ENCODE peak calls at places on chromosomes 4 and X, in four cellular contexts. One of them, this sample, is unnamed.
A peak's percentile ranks its signal among the peaks of the same experiment; 100 is the strongest.

GRCh38 chr4:73206236-73206635 is 52.4 kb downstream of the ANKRD17 start:
- DNase-seq in K562: no peak
- DNase-seq in A549: no peak
- DNase-seq in mucosa of descending colon: no peak
- DNase-seq in this sample: no peak

GRCh38 chr4:37370052-37370451 is 125.5 kb downstream of the NWD2 start:
- DNase-seq in A549: no peak
- DNase-seq in mucosa of descending colon: no peak
- DNase-seq in K562: no peak
- DNase-seq in this sample: no peak

GRCh38 chr4:55008166-55009056 is 117.0 kb downstream of the KDR start:
- DNase-seq in A549: no peak
- DNase-seq in mucosa of descending colon: no peak
- DNase-seq in K562: peak; percentile 66
- DNase-seq in this sample: no peak

GRCh38 chr4:145779319-145779801 is 99.4 kb downstream of the C4orf51 start:
- DNase-seq in A549: no peak
- DNase-seq in K562: no peak
- DNase-seq in mucosa of descending colon: no peak
- DNase-seq in this sample: no peak

GRCh38 chr4:7828011-7828720 is 111.5 kb downstream of the AFAP1 start:
- DNase-seq in mucosa of descending colon: no peak
- DNase-seq in A549: no peak
- DNase-seq in K562: no peak
- DNase-seq in this sample: peak; percentile 92

GRCh38 chr4:168656055-168656660 is 159.3 kb downstream of the PALLD start:
- DNase-seq in K562: no peak
- DNase-seq in mucosa of descending colon: no peak
- DNase-seq in A549: no peak
- DNase-seq in this sample: no peak

GRCh38 chrX:148310402-148311200 is 189.8 kb upstream of the AFF2 start:
- DNase-seq in K562: no peak
- DNase-seq in A549: no peak
- DNase-seq in mucosa of descending colon: no peak
- DNase-seq in this sample: no peak

GRCh38 chrX:153416781-153417180 is 5.5 kb downstream of the ZFP92 start:
- DNase-seq in A549: no peak
- DNase-seq in mucosa of descending colon: no peak
- DNase-seq in K562: peak; percentile 24
- DNase-seq in this sample: no peak

GRCh38 chr4:162229670-162230069 is 65.9 kb upstream of the FSTL5 start:
- DNase-seq in K562: no peak
- DNase-seq in mucosa of descending colon: no peak
- DNase-seq in A549: peak; percentile 29
- DNase-seq in this sample: no peak

GRCh38 chr4:99151452-99151851 is 7.4 kb upstream of the ADH4 start:
- DNase-seq in mucosa of descending colon: no peak
- DNase-seq in K562: no peak
- DNase-seq in A549: no peak
- DNase-seq in this sample: no peak

DNA sequence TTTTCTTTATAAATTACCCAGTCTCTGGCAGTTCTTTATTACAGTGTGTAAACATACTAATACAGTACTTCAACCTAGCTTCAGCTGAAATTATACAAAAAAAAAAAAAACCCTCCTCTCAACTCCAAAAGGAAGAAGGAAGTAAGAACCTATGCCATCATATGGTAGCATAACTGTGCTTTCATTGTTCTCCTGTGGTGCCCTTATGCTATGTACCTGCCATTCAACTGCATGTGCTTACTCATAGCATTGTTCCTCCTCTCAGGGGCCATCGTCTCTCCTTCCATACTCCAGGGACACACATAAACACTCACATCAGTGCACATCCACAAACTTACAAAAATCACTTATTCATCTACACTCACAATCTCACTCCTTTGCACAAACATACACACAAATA is 470.1 kb upstream of the HS3ST1 start:
- DNase-seq in A549: no peak
- DNase-seq in mucosa of descending colon: no peak
- DNase-seq in K562: no peak
- DNase-seq in this sample: no peak
- H3K9me3 ChIP-seq in A549: no peaks in the 10 kb centered on the region
- H3K9me3 ChIP-seq in mucosa of descending colon: peaks cover 2% of the 10 kb centered on the region
- H3K9me3 ChIP-seq in K562: no peaks in the 10 kb centered on the region
- H3K9me3 ChIP-seq in this sample: no peaks in the 10 kb centered on the region

GRCh38 chr4:71830-72229 is 18.7 kb downstream of the ZNF595 start:
- DNase-seq in K562: no peak
- DNase-seq in A549: no peak
- DNase-seq in mucosa of descending colon: no peak
- DNase-seq in this sample: no peak
- H3K9me3 ChIP-seq in K562: peaks cover 20% of the 10 kb centered on the region
- H3K9me3 ChIP-seq in A549: peaks cover 53% of the 10 kb centered on the region
- H3K9me3 ChIP-seq in mucosa of descending colon: peaks cover 85% of the 10 kb centered on the region
- H3K9me3 ChIP-seq in this sample: peaks cover 20% of the 10 kb centered on the region

GRCh38 chrX:135649561-135649960 is 63.9 kb upstream of the CT45A1 start:
- DNase-seq in mucosa of descending colon: no peak
- DNase-seq in K562: no peak
- DNase-seq in A549: no peak
- DNase-seq in this sample: no peak
- H3K9me3 ChIP-seq in mucosa of descending colon: no peaks in the 10 kb centered on the region
- H3K9me3 ChIP-seq in K562: no peaks in the 10 kb centered on the region
- H3K9me3 ChIP-seq in A549: no peaks in the 10 kb centered on the region
- H3K9me3 ChIP-seq in this sample: no peaks in the 10 kb centered on the region

GRCh38 chrX:69285401-69285871 is 120.2 kb upstream of the PJA1 start:
- DNase-seq in A549: no peak
- DNase-seq in K562: no peak
- DNase-seq in mucosa of descending colon: peak; percentile 48
- DNase-seq in this sample: peak; percentile 88
- H3K9me3 ChIP-seq in A549: no peaks in the 10 kb centered on the region
- H3K9me3 ChIP-seq in K562: no peaks in the 10 kb centered on the region
- H3K9me3 ChIP-seq in mucosa of descending colon: no peaks in the 10 kb centered on the region
- H3K9me3 ChIP-seq in this sample: no peaks in the 10 kb centered on the region

GRCh38 chrX:47743504-47743903 is 84.5 kb upstream of the UXT start:
- DNase-seq in mucosa of descending colon: no peak
- DNase-seq in K562: no peak
- DNase-seq in A549: no peak
- DNase-seq in this sample: no peak
- H3K9me3 ChIP-seq in mucosa of descending colon: no peaks in the 10 kb centered on the region
- H3K9me3 ChIP-seq in K562: no peaks in the 10 kb centered on the region
- H3K9me3 ChIP-seq in A549: no peaks in the 10 kb centered on the region
- H3K9me3 ChIP-seq in this sample: no peaks in the 10 kb centered on the region